ENCODE peak calls at places on chromosomes 7 and 10, in five cellular contexts. X is HCEC 1CT; W is glomerular endothelial cell; G is effector CD4-positive, alpha-beta T cell; E is pons. I is an unnamed sample.

GRCh38 chr7:17939670-17940301 is 508 bp downstream of the SNX13 start:
- DNase-seq in G (peak; percentile 45), E (peak; percentile 58), X (peak; percentile 50), W (no peak), I (no peak)

GRCh38 chr10:100886946-100887345 is 25.8 kb upstream of the SLF2 start:
- DNase-seq in W (no peak), E (no peak), G (no peak), X (no peak), I (no peak)

GRCh38 chr7:6162331-6162620 is 110.1 kb downstream of the CYTH3 start:
- DNase-seq in W (no peak), G (no peak), E (no peak), X (no peak), I (no peak)

GRCh38 chr10:11242443-11243386 is 225.0 kb downstream of the CELF2 start:
- DNase-seq in X (peak; percentile 1), E (peak; percentile 68), G (no peak), W (no peak), I (no peak)

GRCh38 chr10:63409465-63410027 is 56.2 kb downstream of the JMJD1C start:
- DNase-seq in E (no peak), X (peak; percentile 70), G (no peak), W (no peak), I (no peak)

GRCh38 chr7:26656735-26657134 is 207.7 kb downstream of the SKAP2 start:
- DNase-seq in X (no peak), E (no peak), G (no peak), W (no peak), I (no peak)

GRCh38 chr10:11742009-11742778 is at the start of gene ECHDC3:
- DNase-seq in G (peak; percentile 31), E (no peak), X (peak; percentile 22), W (no peak), I (no peak)

GRCh38 chr7:134605978-134606923 is 40.4 kb upstream of the BPGM start:
- DNase-seq in E (peak; percentile 75), W (no peak), X (peak; percentile 43), G (peak; percentile 47), I (no peak)

GRCh38 chr7:143289421-143289820 is 1.3 kb downstream of the CASP2 start:
- DNase-seq in E (no peak), G (no peak), W (no peak), X (no peak), I (no peak)

GRCh38 chr10:133379152-133379800 is at the start of gene PAOX:
- DNase-seq in G (peak; percentile 47), E (no peak), W (no peak), X (peak; percentile 42), I (no peak)

I was measured in SIG-M5.